ENCODE peak calls at places on chromosomes 4 and X, in four cellular contexts. P, Z, D and S are unnamed samples.

GRCh38 chrX:41377624-41378023 is 43.7 kb downstream of the DDX3X start:
- DNase-seq in P (no peak), D (no peak), Z (no peak), S (no peak)

GRCh38 chr4:147749811-147750321 is 18.0 kb downstream of the ARHGAP10 start:
- DNase-seq in P (no peak), D (no peak), Z (no peak), S (no peak)

GRCh38 chrX:261858-262390 is 19.3 kb upstream of the PLCXD1 start:
- DNase-seq in P (no peak), D (no peak), Z (no peak), S (no peak)

GRCh38 chr4:106362426-106362825 is 6.2 kb downstream of the GIMD1 start:
- DNase-seq in P (no peak), Z (no peak), D (no peak), S (no peak)

GRCh38 chr4:108007984-108008383 is 18.3 kb downstream of the HADH start:
- DNase-seq in D (no peak), P (no peak), Z (no peak), S (no peak)

GRCh38 chr4:101597204-101597603 is 193.3 kb upstream of the BANK1 start:
- DNase-seq in Z (no peak), D (peak), P (no peak), S (no peak)

GRCh38 chrX:38260231-38260630 is 39.6 kb upstream of the SRPX start:
- DNase-seq in Z (no peak), D (no peak), P (no peak), S (no peak)

GRCh38 chr4:8157496-8157895 is 1.1 kb downstream of the ABLIM2 start:
- DNase-seq in Z (no peak), D (no peak), P (peak), S (no peak)

GRCh38 chr4:170106899-170107298 is 17.1 kb upstream of the AADAT start:
- DNase-seq in D (no peak), P (no peak), Z (no peak), S (no peak)

GRCh38 chr4:140078366-140078765 is 75.6 kb downstream of the MAML3 start:
- DNase-seq in Z (no peak), P (no peak), D (no peak), S (no peak)

GRCh38 chrX:120144178-120144844 is 14.1 kb upstream of the RHOXF2 start:
- DNase-seq in Z (no peak), D (no peak), P (no peak), S (peak)

GRCh38 chr4:119683518-119683917 is 54.9 kb upstream of the PDE5A start:
- DNase-seq in D (no peak), Z (no peak), P (no peak), S (no peak)

GRCh38 chr4:174214102-174214878 is 69.2 kb downstream of the FBXO8 start:
- DNase-seq in P (no peak), D (no peak), Z (no peak), S (no peak)

GRCh38 chrX:18873189-18873791 is 110.6 kb downstream of the PHKA2 start:
- DNase-seq in D (no peak), P (no peak), Z (no peak), S (no peak)

GRCh38 chr4:102341201-102341600 is 4.1 kb downstream of the SLC39A8 start:
- DNase-seq in D (no peak), P (no peak), Z (no peak), S (no peak)

GRCh38 chr4:4233610-4234009 is 6.9 kb upstream of the OTOP1 start:
- DNase-seq in D (no peak), Z (no peak), P (no peak), S (no peak)

GRCh38 chr4:176814770-176815169 is 22.0 kb upstream of the VEGFC start:
- DNase-seq in P (no peak), Z (no peak), D (no peak), S (no peak)

GRCh38 chrX:132165651-132166050 is 37.8 kb upstream of the FRMD7 start:
- DNase-seq in P (no peak), Z (no peak), D (no peak), S (no peak)

GRCh38 chrX:41922694-41923171 is 621 bp downstream of the CASK start:
- DNase-seq in Z (no peak), P (peak), D (no peak), S (no peak)

GRCh38 chrX:39874202-39874816 is 223.4 kb downstream of the BCOR start:
- DNase-seq in P (no peak), Z (peak), D (no peak), S (no peak)